ENCODE peak calls at places on chromosomes 1 and 21, in ten cellular contexts. Q is tibial nerve; Y is stimulated activated CD4-positive, alpha-beta T cell treated with anti-CD3 and anti-CD28 coated beads, Interleukin-1b, Interleukin-23, amount 100 ng/mL, for 1 hour; F is M059J; E is activated T-cell treated with anti-CD3 and anti-CD28 coated beads for 24 hours; O is progenitor cell of endocrine pancreas; H is chondrocyte; R is coronary artery; N is GDM1; W is effector memory CD8-positive, alpha-beta T cell. U is an unnamed sample.

GRCh38 chr1:76433528-76433927 is 359.0 kb downstream of the ST6GALNAC3 start:
- DNase-seq in Q (no peak), Y (no peak), F (peak), E (no peak), O (no peak), H (no peak), R (no peak), N (no peak), W (no peak), U (no peak)

GRCh38 chr1:183685112-183685713 is 32.1 kb upstream of the APOBEC4 start:
- DNase-seq in Q (peak), Y (no peak), F (peak), E (peak), O (no peak), H (no peak), R (no peak), N (peak), W (peak), U (no peak)

GRCh38 chr21:36193200-36193599 is 36.6 kb downstream of the DOP1B start:
- DNase-seq in Q (no peak), Y (no peak), F (peak), E (no peak), O (no peak), H (no peak), R (no peak), N (no peak), W (no peak), U (no peak)

GRCh38 chr1:62286778-62287224 is 32.4 kb downstream of the KANK4 start:
- DNase-seq in Q (no peak), Y (no peak), F (peak), E (no peak), O (no peak), H (no peak), R (no peak), N (no peak), W (no peak), U (no peak)

GRCh38 chr1:209642817-209643216 is 9.4 kb downstream of the LAMB3 start:
- DNase-seq in Q (no peak), Y (no peak), F (no peak), E (no peak), O (no peak), H (no peak), R (no peak), N (no peak), W (no peak), U (no peak)

GRCh38 chr21:34886554-34887385 is 162.3 kb downstream of the RUNX1 start:
- DNase-seq in Q (no peak), Y (no peak), F (peak), E (no peak), O (no peak), H (no peak), R (peak), N (no peak), W (no peak), U (no peak)

GRCh38 chr1:219924348-219924747 is 4.0 kb downstream of the SLC30A10 start:
- DNase-seq in Q (no peak), Y (no peak), F (no peak), E (no peak), O (no peak), H (no peak), R (no peak), N (peak), W (no peak), U (no peak)

GRCh38 chr1:112929979-112930378 is 26.0 kb downstream of the SLC16A1 start:
- DNase-seq in Q (no peak), Y (no peak), F (no peak), E (no peak), O (no peak), H (no peak), R (no peak), N (no peak), W (no peak), U (no peak)

GRCh38 chr1:36448530-36449051 is 1.7 kb downstream of the OSCP1 start:
- DNase-seq in Q (no peak), Y (no peak), F (no peak), E (no peak), O (no peak), H (no peak), R (no peak), N (no peak), W (no peak), U (no peak)